ENCODE peak calls at places on chromosomes 3 and 15, in seven cellular contexts. One of them, this sample, is unnamed.

GRCh38 chr3:114380233-114380645 is 86.4 kb downstream of the TIGIT start:
- DNase-seq in colonic mucosa: peak
- DNase-seq in dorsolateral prefrontal cortex: peak
- DNase-seq in spleen: no peak
- DNase-seq in fibroblast of mammary gland: peak
- DNase-seq in uterus: peak
- DNase-seq in fibroblast of villous mesenchyme: peak
- DNase-seq in this sample: peak

GRCh38 chr3:37257581-37257980 is 83.2 kb upstream of the LRRFIP2 start:
- DNase-seq in colonic mucosa: no peak
- DNase-seq in dorsolateral prefrontal cortex: no peak
- DNase-seq in spleen: no peak
- DNase-seq in fibroblast of mammary gland: no peak
- DNase-seq in uterus: no peak
- DNase-seq in fibroblast of villous mesenchyme: no peak
- DNase-seq in this sample: no peak

GRCh38 chr3:167188592-167188991 is 191.5 kb downstream of the ZBBX start:
- DNase-seq in colonic mucosa: no peak
- DNase-seq in dorsolateral prefrontal cortex: no peak
- DNase-seq in spleen: no peak
- DNase-seq in fibroblast of mammary gland: no peak
- DNase-seq in uterus: no peak
- DNase-seq in fibroblast of villous mesenchyme: no peak
- DNase-seq in this sample: no peak

GRCh38 chr3:70974752-70975151 is 608.8 kb downstream of the FOXP1 start:
- DNase-seq in colonic mucosa: no peak
- DNase-seq in dorsolateral prefrontal cortex: no peak
- DNase-seq in spleen: no peak
- DNase-seq in fibroblast of mammary gland: peak
- DNase-seq in uterus: no peak
- DNase-seq in fibroblast of villous mesenchyme: no peak
- DNase-seq in this sample: peak

GRCh38 chr3:170962426-170962825 is 54.0 kb upstream of the EIF5A2 start:
- DNase-seq in colonic mucosa: no peak
- DNase-seq in dorsolateral prefrontal cortex: no peak
- DNase-seq in spleen: no peak
- DNase-seq in fibroblast of mammary gland: no peak
- DNase-seq in uterus: no peak
- DNase-seq in fibroblast of villous mesenchyme: no peak
- DNase-seq in this sample: no peak

GRCh38 chr15:91942676-91943417 is 89.3 kb downstream of the SLCO3A1 start:
- DNase-seq in colonic mucosa: peak
- DNase-seq in dorsolateral prefrontal cortex: no peak
- DNase-seq in spleen: no peak
- DNase-seq in fibroblast of mammary gland: peak
- DNase-seq in uterus: peak
- DNase-seq in fibroblast of villous mesenchyme: peak
- DNase-seq in this sample: peak

GRCh38 chr3:94522488-94522887 is 459.6 kb downstream of the NSUN3 start:
- DNase-seq in colonic mucosa: no peak
- DNase-seq in dorsolateral prefrontal cortex: no peak
- DNase-seq in spleen: no peak
- DNase-seq in fibroblast of mammary gland: no peak
- DNase-seq in uterus: no peak
- DNase-seq in fibroblast of villous mesenchyme: no peak
- DNase-seq in this sample: no peak

GRCh38 chr3:45218578-45219390 is 7.3 kb downstream of the TMEM158 start:
- DNase-seq in colonic mucosa: no peak
- DNase-seq in dorsolateral prefrontal cortex: no peak
- DNase-seq in spleen: no peak
- DNase-seq in fibroblast of mammary gland: peak
- DNase-seq in uterus: peak
- DNase-seq in fibroblast of villous mesenchyme: peak
- DNase-seq in this sample: peak

GRCh38 chr3:12994357-12994606 is 78.9 kb downstream of the IQSEC1 start:
- DNase-seq in colonic mucosa: peak
- DNase-seq in dorsolateral prefrontal cortex: no peak
- DNase-seq in spleen: peak
- DNase-seq in fibroblast of mammary gland: no peak
- DNase-seq in uterus: peak
- DNase-seq in fibroblast of villous mesenchyme: no peak
- DNase-seq in this sample: no peak

GRCh38 chr3:117964814-117965213 is 1069.8 kb downstream of the IGSF11 start:
- DNase-seq in colonic mucosa: no peak
- DNase-seq in dorsolateral prefrontal cortex: no peak
- DNase-seq in spleen: no peak
- DNase-seq in fibroblast of mammary gland: no peak
- DNase-seq in uterus: no peak
- DNase-seq in fibroblast of villous mesenchyme: no peak
- DNase-seq in this sample: no peak

GRCh38 chr3:36868614-36869436 is 76.0 kb downstream of the TRANK1 start:
- DNase-seq in colonic mucosa: peak
- DNase-seq in dorsolateral prefrontal cortex: no peak
- DNase-seq in spleen: no peak
- DNase-seq in fibroblast of mammary gland: peak
- DNase-seq in uterus: peak
- DNase-seq in fibroblast of villous mesenchyme: peak
- DNase-seq in this sample: peak

GRCh38 chr3:174355505-174355904 is 503.6 kb upstream of the NAALADL2 start:
- DNase-seq in colonic mucosa: no peak
- DNase-seq in dorsolateral prefrontal cortex: no peak
- DNase-seq in spleen: no peak
- DNase-seq in fibroblast of mammary gland: peak
- DNase-seq in uterus: no peak
- DNase-seq in fibroblast of villous mesenchyme: peak
- DNase-seq in this sample: peak

GRCh38 chr3:49017978-49018706 is at the start of gene DALRD3:
- DNase-seq in colonic mucosa: peak
- DNase-seq in dorsolateral prefrontal cortex: peak
- DNase-seq in spleen: peak
- DNase-seq in fibroblast of mammary gland: peak
- DNase-seq in uterus: peak
- DNase-seq in fibroblast of villous mesenchyme: peak
- DNase-seq in this sample: peak

GRCh38 chr15:84949043-84949442 is 32.6 kb upstream of the PDE8A start:
- DNase-seq in colonic mucosa: no peak
- DNase-seq in dorsolateral prefrontal cortex: no peak
- DNase-seq in spleen: no peak
- DNase-seq in fibroblast of mammary gland: peak
- DNase-seq in uterus: no peak
- DNase-seq in fibroblast of villous mesenchyme: no peak
- DNase-seq in this sample: no peak

GRCh38 chr15:44541282-44541958 is 4.5 kb downstream of the EIF3J start:
- DNase-seq in colonic mucosa: no peak
- DNase-seq in dorsolateral prefrontal cortex: no peak
- DNase-seq in spleen: no peak
- DNase-seq in fibroblast of mammary gland: peak
- DNase-seq in uterus: no peak
- DNase-seq in fibroblast of villous mesenchyme: peak
- DNase-seq in this sample: peak

GRCh38 chr15:62147149-62148013 is 17.7 kb downstream of the C2CD4B start:
- DNase-seq in colonic mucosa: no peak
- DNase-seq in dorsolateral prefrontal cortex: no peak
- DNase-seq in spleen: no peak
- DNase-seq in fibroblast of mammary gland: no peak
- DNase-seq in uterus: no peak
- DNase-seq in fibroblast of villous mesenchyme: no peak
- DNase-seq in this sample: no peak

GRCh38 chr3:66110840-66111239 is 72.1 kb upstream of the MAGI1 start:
- DNase-seq in colonic mucosa: no peak
- DNase-seq in dorsolateral prefrontal cortex: no peak
- DNase-seq in spleen: no peak
- DNase-seq in fibroblast of mammary gland: peak
- DNase-seq in uterus: no peak
- DNase-seq in fibroblast of villous mesenchyme: peak
- DNase-seq in this sample: peak

GRCh38 chr3:132669256-132669777 is 9.2 kb downstream of the UBA5 start:
- DNase-seq in colonic mucosa: no peak
- DNase-seq in dorsolateral prefrontal cortex: no peak
- DNase-seq in spleen: no peak
- DNase-seq in fibroblast of mammary gland: no peak
- DNase-seq in uterus: no peak
- DNase-seq in fibroblast of villous mesenchyme: no peak
- DNase-seq in this sample: no peak

GRCh38 chr15:20386198-20386597 is 155.4 kb downstream of the GOLGA6L6 start:
- DNase-seq in colonic mucosa: no peak
- DNase-seq in dorsolateral prefrontal cortex: no peak
- DNase-seq in spleen: peak
- DNase-seq in fibroblast of mammary gland: no peak
- DNase-seq in uterus: no peak
- DNase-seq in fibroblast of villous mesenchyme: no peak
- DNase-seq in this sample: no peak
- H3K4me3 ChIP-seq in colonic mucosa: no peak
- H3K4me3 ChIP-seq in dorsolateral prefrontal cortex: no peak
- H3K4me3 ChIP-seq in spleen: no peak
- H3K4me3 ChIP-seq in fibroblast of mammary gland: no peak
- H3K4me3 ChIP-seq in uterus: no peak
- H3K4me3 ChIP-seq in fibroblast of villous mesenchyme: no peak
- H3K4me3 ChIP-seq in this sample: no peak

GRCh38 chr15:57549935-57550334 is 41.8 kb upstream of the MYZAP start:
- DNase-seq in colonic mucosa: no peak
- DNase-seq in dorsolateral prefrontal cortex: no peak
- DNase-seq in spleen: no peak
- DNase-seq in fibroblast of mammary gland: no peak
- DNase-seq in uterus: no peak
- DNase-seq in fibroblast of villous mesenchyme: no peak
- DNase-seq in this sample: no peak
- TF ChIP-seq CTCF in colonic mucosa: no peak
- TF ChIP-seq CTCF in dorsolateral prefrontal cortex: no peak
- TF ChIP-seq CTCF in spleen: no peak
- TF ChIP-seq CTCF in fibroblast of mammary gland: no peak
- TF ChIP-seq CTCF in uterus: no peak
- TF ChIP-seq CTCF in fibroblast of villous mesenchyme: no peak
- TF ChIP-seq CTCF in this sample: no peak

GRCh38 chr15:25375557-25375956 is 63.3 kb downstream of the UBE3A start:
- DNase-seq in colonic mucosa: no peak
- DNase-seq in dorsolateral prefrontal cortex: no peak
- DNase-seq in spleen: no peak
- DNase-seq in fibroblast of mammary gland: no peak
- DNase-seq in uterus: no peak
- DNase-seq in fibroblast of villous mesenchyme: no peak
- DNase-seq in this sample: no peak

GRCh38 chr15:25374143-25374542 is 64.7 kb downstream of the UBE3A start:
- DNase-seq in colonic mucosa: no peak
- DNase-seq in dorsolateral prefrontal cortex: no peak
- DNase-seq in spleen: no peak
- DNase-seq in fibroblast of mammary gland: no peak
- DNase-seq in uterus: no peak
- DNase-seq in fibroblast of villous mesenchyme: no peak
- DNase-seq in this sample: no peak

GRCh38 chr15:25381579-25381978 is 57.2 kb downstream of the UBE3A start:
- DNase-seq in colonic mucosa: no peak
- DNase-seq in dorsolateral prefrontal cortex: no peak
- DNase-seq in spleen: no peak
- DNase-seq in fibroblast of mammary gland: no peak
- DNase-seq in uterus: no peak
- DNase-seq in fibroblast of villous mesenchyme: no peak
- DNase-seq in this sample: no peak

GRCh38 chr15:25378501-25378901 is 60.3 kb downstream of the UBE3A start:
- DNase-seq in colonic mucosa: no peak
- DNase-seq in dorsolateral prefrontal cortex: no peak
- DNase-seq in spleen: no peak
- DNase-seq in fibroblast of mammary gland: peak
- DNase-seq in uterus: no peak
- DNase-seq in fibroblast of villous mesenchyme: no peak
- DNase-seq in this sample: peak
- H3K4me3 ChIP-seq in colonic mucosa: no peak
- H3K4me3 ChIP-seq in dorsolateral prefrontal cortex: no peak
- H3K4me3 ChIP-seq in spleen: no peak
- H3K4me3 ChIP-seq in fibroblast of mammary gland: no peak
- H3K4me3 ChIP-seq in uterus: no peak
- H3K4me3 ChIP-seq in fibroblast of villous mesenchyme: no peak
- H3K4me3 ChIP-seq in this sample: no peak

DNA sequence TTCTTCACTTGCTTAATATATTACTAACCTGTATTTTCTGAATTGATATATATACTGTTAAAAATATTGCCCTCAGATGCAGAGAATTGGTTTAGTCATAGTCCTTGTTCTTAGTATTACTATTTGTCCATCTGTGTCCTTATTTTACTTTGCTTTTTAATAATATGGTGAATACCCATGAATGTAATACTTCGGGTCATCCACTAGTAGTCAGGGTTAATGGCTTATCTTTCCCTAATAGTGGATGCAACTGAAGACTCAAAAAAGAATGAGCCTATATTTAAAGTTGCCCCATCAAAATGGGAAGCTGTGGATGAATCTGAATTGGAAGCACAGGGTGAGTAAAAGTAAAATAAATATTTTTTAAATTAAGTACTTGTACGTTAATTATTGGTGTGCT is 36.5 kb downstream of the U2SURP start:
- DNase-seq in colonic mucosa: no peak
- DNase-seq in dorsolateral prefrontal cortex: no peak
- DNase-seq in spleen: no peak
- DNase-seq in fibroblast of mammary gland: peak
- DNase-seq in uterus: no peak
- DNase-seq in fibroblast of villous mesenchyme: no peak
- DNase-seq in this sample: no peak
- TF ChIP-seq CTCF in colonic mucosa: no peak
- TF ChIP-seq CTCF in dorsolateral prefrontal cortex: no peak
- TF ChIP-seq CTCF in spleen: no peak
- TF ChIP-seq CTCF in fibroblast of mammary gland: peak
- TF ChIP-seq CTCF in uterus: no peak
- TF ChIP-seq CTCF in fibroblast of villous mesenchyme: peak
- TF ChIP-seq CTCF in this sample: peak

DNA sequence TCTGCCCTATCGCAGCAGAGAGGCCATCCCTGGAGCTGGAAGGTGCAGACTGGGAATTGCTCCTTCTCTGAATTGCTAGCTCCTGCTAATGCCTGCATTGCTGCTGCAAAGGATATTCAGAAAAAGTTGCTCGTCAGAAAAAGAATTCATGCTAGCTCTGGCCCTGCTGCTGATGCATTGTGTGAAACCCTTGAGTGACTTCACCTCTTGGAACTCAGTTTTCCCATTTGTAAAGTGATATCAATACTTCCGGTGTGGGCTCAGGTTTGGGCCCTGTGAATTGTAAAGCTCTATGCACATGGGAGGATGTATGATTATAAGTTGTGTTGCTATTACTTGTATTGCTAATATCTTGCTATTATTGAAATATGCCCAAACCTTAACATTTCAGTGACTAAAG is 11.4 kb downstream of the SQOR start:
- DNase-seq in colonic mucosa: no peak
- DNase-seq in dorsolateral prefrontal cortex: no peak
- DNase-seq in spleen: no peak
- DNase-seq in fibroblast of mammary gland: peak
- DNase-seq in uterus: no peak
- DNase-seq in fibroblast of villous mesenchyme: no peak
- DNase-seq in this sample: peak
- H3K4me3 ChIP-seq in colonic mucosa: no peak
- H3K4me3 ChIP-seq in dorsolateral prefrontal cortex: no peak
- H3K4me3 ChIP-seq in spleen: no peak
- H3K4me3 ChIP-seq in fibroblast of mammary gland: no peak
- H3K4me3 ChIP-seq in uterus: no peak
- H3K4me3 ChIP-seq in fibroblast of villous mesenchyme: no peak
- H3K4me3 ChIP-seq in this sample: no peak

This sample was measured in cardiac fibroblast.